ENCODE peak calls at places on chromosomes 5 and 9, in ten cellular contexts. One of them, this sample, is unnamed.

GRCh38 chr5:83540783-83541182 is 69.2 kb downstream of the VCAN start:
- DNase-seq in body of pancreas: no peak
- DNase-seq in suprapubic skin: no peak
- DNase-seq in AG09309: no peak
- DNase-seq in upper lobe of right lung: no peak
- DNase-seq in GM12865: no peak
- DNase-seq in endodermal cell: no peak
- DNase-seq in IMR-90: no peak
- DNase-seq in GM12864: no peak
- DNase-seq in CD8-positive, alpha-beta T cell: no peak
- DNase-seq in this sample: no peak

GRCh38 chr5:15014809-15015208 is 143.2 kb upstream of the ANKH start:
- DNase-seq in body of pancreas: no peak
- DNase-seq in suprapubic skin: no peak
- DNase-seq in AG09309: no peak
- DNase-seq in upper lobe of right lung: no peak
- DNase-seq in GM12865: no peak
- DNase-seq in endodermal cell: no peak
- DNase-seq in IMR-90: peak
- DNase-seq in GM12864: no peak
- DNase-seq in CD8-positive, alpha-beta T cell: no peak
- DNase-seq in this sample: peak

GRCh38 chr5:139828207-139828895 is 32.7 kb downstream of the PSD2 start:
- DNase-seq in body of pancreas: no peak
- DNase-seq in suprapubic skin: no peak
- DNase-seq in AG09309: no peak
- DNase-seq in upper lobe of right lung: peak
- DNase-seq in GM12865: no peak
- DNase-seq in endodermal cell: no peak
- DNase-seq in IMR-90: no peak
- DNase-seq in GM12864: no peak
- DNase-seq in CD8-positive, alpha-beta T cell: no peak
- DNase-seq in this sample: no peak

GRCh38 chr5:151164687-151165392 is 7.3 kb upstream of the ANXA6 start:
- DNase-seq in body of pancreas: peak
- DNase-seq in suprapubic skin: no peak
- DNase-seq in AG09309: no peak
- DNase-seq in upper lobe of right lung: peak
- DNase-seq in GM12865: peak
- DNase-seq in endodermal cell: peak
- DNase-seq in IMR-90: peak
- DNase-seq in GM12864: peak
- DNase-seq in CD8-positive, alpha-beta T cell: peak
- DNase-seq in this sample: peak

GRCh38 chr5:24320633-24321032 is 324.1 kb downstream of the CDH10 start:
- DNase-seq in body of pancreas: no peak
- DNase-seq in suprapubic skin: no peak
- DNase-seq in AG09309: no peak
- DNase-seq in upper lobe of right lung: no peak
- DNase-seq in GM12865: no peak
- DNase-seq in endodermal cell: no peak
- DNase-seq in IMR-90: no peak
- DNase-seq in GM12864: no peak
- DNase-seq in CD8-positive, alpha-beta T cell: no peak
- DNase-seq in this sample: no peak

GRCh38 chr5:126720369-126720768 is 56.6 kb upstream of the LMNB1 start:
- DNase-seq in body of pancreas: no peak
- DNase-seq in suprapubic skin: no peak
- DNase-seq in AG09309: no peak
- DNase-seq in upper lobe of right lung: no peak
- DNase-seq in GM12865: no peak
- DNase-seq in endodermal cell: no peak
- DNase-seq in IMR-90: no peak
- DNase-seq in GM12864: no peak
- DNase-seq in CD8-positive, alpha-beta T cell: no peak
- DNase-seq in this sample: no peak

GRCh38 chr5:2366816-2367215 is 384.7 kb downstream of the IRX2 start:
- DNase-seq in body of pancreas: no peak
- DNase-seq in suprapubic skin: no peak
- DNase-seq in AG09309: no peak
- DNase-seq in upper lobe of right lung: no peak
- DNase-seq in GM12865: no peak
- DNase-seq in endodermal cell: no peak
- DNase-seq in IMR-90: no peak
- DNase-seq in GM12864: no peak
- DNase-seq in CD8-positive, alpha-beta T cell: no peak
- DNase-seq in this sample: no peak

GRCh38 chr5:6765612-6766525 is 52.6 kb downstream of the TENT4A start:
- DNase-seq in body of pancreas: peak
- DNase-seq in suprapubic skin: no peak
- DNase-seq in AG09309: no peak
- DNase-seq in upper lobe of right lung: peak
- DNase-seq in GM12865: peak
- DNase-seq in endodermal cell: peak
- DNase-seq in IMR-90: peak
- DNase-seq in GM12864: peak
- DNase-seq in CD8-positive, alpha-beta T cell: peak
- DNase-seq in this sample: no peak

GRCh38 chr5:74895906-74896305 is 29.7 kb upstream of the FAM169A start:
- DNase-seq in body of pancreas: peak
- DNase-seq in suprapubic skin: no peak
- DNase-seq in AG09309: peak
- DNase-seq in upper lobe of right lung: peak
- DNase-seq in GM12865: no peak
- DNase-seq in endodermal cell: no peak
- DNase-seq in IMR-90: peak
- DNase-seq in GM12864: no peak
- DNase-seq in CD8-positive, alpha-beta T cell: no peak
- DNase-seq in this sample: peak

GRCh38 chr9:99516657-99517049 is 294.6 kb downstream of the SEC61B start:
- DNase-seq in body of pancreas: no peak
- DNase-seq in suprapubic skin: no peak
- DNase-seq in AG09309: no peak
- DNase-seq in upper lobe of right lung: no peak
- DNase-seq in GM12865: no peak
- DNase-seq in endodermal cell: no peak
- DNase-seq in IMR-90: no peak
- DNase-seq in GM12864: no peak
- DNase-seq in CD8-positive, alpha-beta T cell: no peak
- DNase-seq in this sample: no peak

GRCh38 chr9:13588151-13589043 is 308.9 kb upstream of the MPDZ start:
- DNase-seq in body of pancreas: no peak
- DNase-seq in suprapubic skin: no peak
- DNase-seq in AG09309: no peak
- DNase-seq in upper lobe of right lung: no peak
- DNase-seq in GM12865: no peak
- DNase-seq in endodermal cell: no peak
- DNase-seq in IMR-90: no peak
- DNase-seq in GM12864: no peak
- DNase-seq in CD8-positive, alpha-beta T cell: no peak
- DNase-seq in this sample: no peak

DNA sequence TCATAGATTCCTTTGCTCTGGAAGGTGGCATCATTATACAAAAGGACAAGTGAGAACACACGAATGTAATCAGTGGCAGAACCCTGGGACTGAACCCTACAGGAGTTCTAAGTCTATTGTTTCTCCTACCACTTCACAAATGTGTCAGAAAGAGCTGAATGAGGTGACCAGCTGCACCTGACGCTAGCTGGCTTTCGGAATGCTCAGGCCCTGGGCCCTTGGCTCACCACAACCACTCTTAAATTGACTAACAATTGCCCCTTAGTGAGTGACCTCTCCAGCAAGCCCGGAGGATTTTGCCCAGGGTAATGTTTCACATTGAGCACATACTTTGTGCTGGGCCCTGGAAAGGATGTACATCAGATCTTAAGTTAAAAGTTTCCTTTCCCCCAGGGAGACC is 41.2 kb upstream of the ABCA1 start:
- DNase-seq in body of pancreas: no peak
- DNase-seq in suprapubic skin: no peak
- DNase-seq in AG09309: no peak
- DNase-seq in upper lobe of right lung: no peak
- DNase-seq in GM12865: peak
- DNase-seq in endodermal cell: peak
- DNase-seq in IMR-90: no peak
- DNase-seq in GM12864: no peak
- DNase-seq in CD8-positive, alpha-beta T cell: no peak
- DNase-seq in this sample: no peak
- H3K4me3 ChIP-seq in body of pancreas: no peak
- H3K4me3 ChIP-seq in suprapubic skin: peak
- H3K4me3 ChIP-seq in AG09309: no peak
- H3K4me3 ChIP-seq in upper lobe of right lung: peak
- H3K4me3 ChIP-seq in GM12865: no peak
- H3K4me3 ChIP-seq in endodermal cell: peak
- H3K4me3 ChIP-seq in IMR-90: no peak
- H3K4me3 ChIP-seq in GM12864: no peak
- H3K4me3 ChIP-seq in CD8-positive, alpha-beta T cell: no peak
- H3K4me3 ChIP-seq in this sample: peak

DNA sequence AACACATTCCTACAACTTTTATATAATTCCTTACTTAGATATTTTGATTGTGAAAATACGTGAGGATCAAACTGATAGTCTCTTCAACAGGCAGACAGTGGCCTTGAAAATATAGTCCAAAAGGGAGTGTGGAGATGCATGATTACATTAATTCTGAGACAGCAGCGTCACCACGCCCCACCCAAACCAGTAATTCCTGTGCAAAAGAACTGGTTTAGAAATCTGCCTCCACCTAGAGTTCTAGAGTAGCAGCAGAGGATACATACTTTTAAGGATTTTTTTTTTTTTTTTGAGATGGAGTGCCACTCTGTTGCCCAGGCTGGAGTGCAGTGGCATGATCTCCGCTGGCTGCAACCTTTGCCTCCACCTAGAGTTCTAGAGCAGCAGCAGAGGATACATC is 1.6 kb upstream of the TUT7 start:
- DNase-seq in body of pancreas: no peak
- DNase-seq in suprapubic skin: no peak
- DNase-seq in AG09309: no peak
- DNase-seq in upper lobe of right lung: no peak
- DNase-seq in GM12865: no peak
- DNase-seq in endodermal cell: no peak
- DNase-seq in IMR-90: no peak
- DNase-seq in GM12864: no peak
- DNase-seq in CD8-positive, alpha-beta T cell: no peak
- DNase-seq in this sample: no peak
- TF ChIP-seq CTCF in body of pancreas: no peak
- TF ChIP-seq CTCF in suprapubic skin: no peak
- TF ChIP-seq CTCF in AG09309: no peak
- TF ChIP-seq CTCF in upper lobe of right lung: no peak
- TF ChIP-seq CTCF in GM12865: no peak
- TF ChIP-seq CTCF in endodermal cell: no peak
- TF ChIP-seq CTCF in IMR-90: no peak
- TF ChIP-seq CTCF in GM12864: no peak
- TF ChIP-seq CTCF in CD8-positive, alpha-beta T cell: no peak
- TF ChIP-seq CTCF in this sample: no peak

DNA sequence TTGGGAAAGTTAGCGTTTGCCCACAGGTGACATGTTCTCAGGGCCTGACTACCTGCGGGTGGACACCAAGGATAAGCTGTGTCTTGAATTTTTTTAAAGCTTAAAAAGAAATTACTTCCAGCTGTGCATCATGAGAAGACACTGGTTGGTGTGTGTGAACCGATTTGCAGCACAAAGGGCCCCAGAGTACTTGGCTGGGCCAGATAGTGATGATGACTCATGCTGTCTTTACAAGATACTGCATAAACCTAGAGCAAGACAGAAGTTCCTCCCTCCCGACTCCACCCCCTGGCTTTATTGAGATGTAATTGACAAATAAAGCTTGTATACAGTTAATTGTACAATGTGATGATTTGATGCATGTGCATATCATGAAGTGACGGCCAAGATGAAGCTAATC is 212.8 kb downstream of the NXNL2 start:
- DNase-seq in body of pancreas: no peak
- DNase-seq in suprapubic skin: no peak
- DNase-seq in AG09309: peak
- DNase-seq in upper lobe of right lung: no peak
- DNase-seq in GM12865: no peak
- DNase-seq in endodermal cell: peak
- DNase-seq in IMR-90: peak
- DNase-seq in GM12864: no peak
- DNase-seq in CD8-positive, alpha-beta T cell: no peak
- DNase-seq in this sample: no peak
- H3K4me3 ChIP-seq in body of pancreas: no peak
- H3K4me3 ChIP-seq in suprapubic skin: no peak
- H3K4me3 ChIP-seq in AG09309: no peak
- H3K4me3 ChIP-seq in upper lobe of right lung: no peak
- H3K4me3 ChIP-seq in GM12865: no peak
- H3K4me3 ChIP-seq in endodermal cell: no peak
- H3K4me3 ChIP-seq in IMR-90: no peak
- H3K4me3 ChIP-seq in GM12864: no peak
- H3K4me3 ChIP-seq in CD8-positive, alpha-beta T cell: no peak
- H3K4me3 ChIP-seq in this sample: no peak

GRCh38 chr5:145979270-145980223 is 43.2 kb downstream of the SH3RF2 start:
- DNase-seq in body of pancreas: peak
- DNase-seq in suprapubic skin: no peak
- DNase-seq in AG09309: no peak
- DNase-seq in upper lobe of right lung: no peak
- DNase-seq in GM12865: no peak
- DNase-seq in endodermal cell: no peak
- DNase-seq in IMR-90: no peak
- DNase-seq in GM12864: no peak
- DNase-seq in CD8-positive, alpha-beta T cell: no peak
- DNase-seq in this sample: no peak

GRCh38 chr5:145981612-145982571 is 45.5 kb downstream of the SH3RF2 start:
- DNase-seq in body of pancreas: no peak
- DNase-seq in suprapubic skin: no peak
- DNase-seq in AG09309: no peak
- DNase-seq in upper lobe of right lung: no peak
- DNase-seq in GM12865: no peak
- DNase-seq in endodermal cell: no peak
- DNase-seq in IMR-90: no peak
- DNase-seq in GM12864: no peak
- DNase-seq in CD8-positive, alpha-beta T cell: no peak
- DNase-seq in this sample: no peak

GRCh38 chr5:145982572-145983314 is 46.4 kb downstream of the SH3RF2 start:
- DNase-seq in body of pancreas: no peak
- DNase-seq in suprapubic skin: no peak
- DNase-seq in AG09309: no peak
- DNase-seq in upper lobe of right lung: no peak
- DNase-seq in GM12865: no peak
- DNase-seq in endodermal cell: no peak
- DNase-seq in IMR-90: peak
- DNase-seq in GM12864: no peak
- DNase-seq in CD8-positive, alpha-beta T cell: no peak
- DNase-seq in this sample: no peak

GRCh38 chr5:145980257-145980656 is 43.9 kb downstream of the SH3RF2 start:
- DNase-seq in body of pancreas: no peak
- DNase-seq in suprapubic skin: no peak
- DNase-seq in AG09309: no peak
- DNase-seq in upper lobe of right lung: no peak
- DNase-seq in GM12865: no peak
- DNase-seq in endodermal cell: no peak
- DNase-seq in IMR-90: no peak
- DNase-seq in GM12864: no peak
- DNase-seq in CD8-positive, alpha-beta T cell: no peak
- DNase-seq in this sample: no peak

DNA sequence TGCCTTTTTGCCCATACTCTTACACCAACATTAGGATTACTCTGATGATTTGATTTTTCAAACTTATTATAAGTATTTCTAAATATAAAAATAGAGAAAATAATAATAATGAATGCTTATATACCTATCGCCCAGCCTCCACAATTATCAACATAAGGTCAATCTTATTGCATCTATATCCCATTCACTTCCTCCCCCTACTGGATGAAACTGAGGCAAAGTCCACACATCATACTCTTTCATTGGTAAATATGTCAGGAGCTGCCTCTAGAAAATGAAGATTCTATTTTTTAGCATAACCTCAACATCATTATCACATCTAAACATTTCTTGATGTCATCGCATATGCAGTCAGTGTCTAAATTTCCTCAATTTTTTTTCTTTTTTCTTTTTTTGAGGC is 44.3 kb downstream of the SH3RF2 start:
- DNase-seq in body of pancreas: no peak
- DNase-seq in suprapubic skin: no peak
- DNase-seq in AG09309: no peak
- DNase-seq in upper lobe of right lung: no peak
- DNase-seq in GM12865: no peak
- DNase-seq in endodermal cell: no peak
- DNase-seq in IMR-90: no peak
- DNase-seq in GM12864: no peak
- DNase-seq in CD8-positive, alpha-beta T cell: no peak
- DNase-seq in this sample: no peak
- TF ChIP-seq CTCF in body of pancreas: no peak
- TF ChIP-seq CTCF in suprapubic skin: no peak
- TF ChIP-seq CTCF in AG09309: no peak
- TF ChIP-seq CTCF in upper lobe of right lung: no peak
- TF ChIP-seq CTCF in GM12865: no peak
- TF ChIP-seq CTCF in endodermal cell: peak
- TF ChIP-seq CTCF in IMR-90: no peak
- TF ChIP-seq CTCF in GM12864: no peak
- TF ChIP-seq CTCF in CD8-positive, alpha-beta T cell: no peak
- TF ChIP-seq CTCF in this sample: peak